ENCODE peak calls at places on chromosomes 3 and 15, in five cellular contexts. One of them, this sample, is unnamed.

GRCh38 chr3:37223084-37223975 is 48.9 kb upstream of the LRRFIP2 start:
- DNase-seq in left cardiac atrium: no peak
- DNase-seq in mammary epithelial cell: peak
- DNase-seq in coronary artery: no peak
- DNase-seq in gastrocnemius medialis: no peak
- DNase-seq in this sample: peak

GRCh38 chr15:34759347-34759746 is 4.5 kb upstream of the GJD2 start:
- DNase-seq in left cardiac atrium: no peak
- DNase-seq in mammary epithelial cell: no peak
- DNase-seq in coronary artery: no peak
- DNase-seq in gastrocnemius medialis: no peak
- DNase-seq in this sample: no peak

GRCh38 chr3:132020058-132020457 is 14.8 kb downstream of the CPNE4 start:
- DNase-seq in left cardiac atrium: no peak
- DNase-seq in mammary epithelial cell: no peak
- DNase-seq in coronary artery: no peak
- DNase-seq in gastrocnemius medialis: no peak
- DNase-seq in this sample: no peak

GRCh38 chr3:5294360-5294759 is 106.9 kb downstream of the EDEM1 start:
- DNase-seq in left cardiac atrium: no peak
- DNase-seq in mammary epithelial cell: peak
- DNase-seq in coronary artery: no peak
- DNase-seq in gastrocnemius medialis: no peak
- DNase-seq in this sample: peak

GRCh38 chr15:100330221-100330620 is 11.6 kb downstream of the ADAMTS17 start:
- DNase-seq in left cardiac atrium: no peak
- DNase-seq in mammary epithelial cell: no peak
- DNase-seq in coronary artery: peak
- DNase-seq in gastrocnemius medialis: no peak
- DNase-seq in this sample: no peak

GRCh38 chr3:155449613-155450267 is 156.3 kb upstream of the STRIT1 start:
- DNase-seq in left cardiac atrium: no peak
- DNase-seq in mammary epithelial cell: no peak
- DNase-seq in coronary artery: no peak
- DNase-seq in gastrocnemius medialis: no peak
- DNase-seq in this sample: no peak

GRCh38 chr3:155946178-155946577 is 75.7 kb downstream of the GMPS start:
- DNase-seq in left cardiac atrium: no peak
- DNase-seq in mammary epithelial cell: peak
- DNase-seq in coronary artery: no peak
- DNase-seq in gastrocnemius medialis: no peak
- DNase-seq in this sample: peak

GRCh38 chr3:32226875-32227500 is 11.5 kb upstream of the CMTM8 start:
- DNase-seq in left cardiac atrium: no peak
- DNase-seq in mammary epithelial cell: peak
- DNase-seq in coronary artery: no peak
- DNase-seq in gastrocnemius medialis: no peak
- DNase-seq in this sample: peak

GRCh38 chr3:32238816-32239637 is 547 bp downstream of the CMTM8 start:
- DNase-seq in left cardiac atrium: peak
- DNase-seq in mammary epithelial cell: peak
- DNase-seq in coronary artery: no peak
- DNase-seq in gastrocnemius medialis: no peak
- DNase-seq in this sample: peak

GRCh38 chr3:37499061-37499785 is 324.8 kb upstream of the LRRFIP2 start:
- DNase-seq in left cardiac atrium: no peak
- DNase-seq in mammary epithelial cell: no peak
- DNase-seq in coronary artery: peak
- DNase-seq in gastrocnemius medialis: no peak
- DNase-seq in this sample: no peak

GRCh38 chr3:123229145-123229544 is 27.4 kb downstream of the SEC22A start:
- DNase-seq in left cardiac atrium: no peak
- DNase-seq in mammary epithelial cell: peak
- DNase-seq in coronary artery: no peak
- DNase-seq in gastrocnemius medialis: no peak
- DNase-seq in this sample: peak

GRCh38 chr15:84929795-84930371 is 45.4 kb downstream of the SLC28A1 start:
- DNase-seq in left cardiac atrium: no peak
- DNase-seq in mammary epithelial cell: peak
- DNase-seq in coronary artery: no peak
- DNase-seq in gastrocnemius medialis: no peak
- DNase-seq in this sample: peak

GRCh38 chr15:58229297-58229768 is 91.2 kb downstream of the AQP9 start:
- DNase-seq in left cardiac atrium: no peak
- DNase-seq in mammary epithelial cell: peak
- DNase-seq in coronary artery: no peak
- DNase-seq in gastrocnemius medialis: no peak
- DNase-seq in this sample: no peak

GRCh38 chr3:16140116-16140893 is 34.2 kb upstream of the GALNT15 start:
- DNase-seq in left cardiac atrium: peak
- DNase-seq in mammary epithelial cell: peak
- DNase-seq in coronary artery: no peak
- DNase-seq in gastrocnemius medialis: peak
- DNase-seq in this sample: peak

GRCh38 chr15:69664572-69665326 is 212.1 kb downstream of the RPLP1 start:
- DNase-seq in left cardiac atrium: no peak
- DNase-seq in mammary epithelial cell: no peak
- DNase-seq in coronary artery: peak
- DNase-seq in gastrocnemius medialis: no peak
- DNase-seq in this sample: peak

GRCh38 chr15:77749236-77749997 is 116.7 kb upstream of the LINGO1 start:
- DNase-seq in left cardiac atrium: no peak
- DNase-seq in mammary epithelial cell: no peak
- DNase-seq in coronary artery: no peak
- DNase-seq in gastrocnemius medialis: no peak
- DNase-seq in this sample: no peak

GRCh38 chr15:42133892-42134502 is 22.4 kb downstream of the PLA2G4F start:
- DNase-seq in left cardiac atrium: no peak
- DNase-seq in mammary epithelial cell: peak
- DNase-seq in coronary artery: no peak
- DNase-seq in gastrocnemius medialis: no peak
- DNase-seq in this sample: peak

GRCh38 chr3:23002846-23003800 is 200.0 kb upstream of the UBE2E2 start:
- DNase-seq in left cardiac atrium: no peak
- DNase-seq in mammary epithelial cell: no peak
- DNase-seq in coronary artery: no peak
- DNase-seq in gastrocnemius medialis: no peak
- DNase-seq in this sample: peak

GRCh38 chr3:12182687-12183441 is 24.2 kb upstream of the TIMP4 start:
- DNase-seq in left cardiac atrium: no peak
- DNase-seq in mammary epithelial cell: no peak
- DNase-seq in coronary artery: no peak
- DNase-seq in gastrocnemius medialis: no peak
- DNase-seq in this sample: no peak

GRCh38 chr15:25739687-25740121 is 123.4 kb downstream of the ATP10A start:
- DNase-seq in left cardiac atrium: no peak
- DNase-seq in mammary epithelial cell: no peak
- DNase-seq in coronary artery: no peak
- DNase-seq in gastrocnemius medialis: no peak
- DNase-seq in this sample: peak

GRCh38 chr15:86863226-86863915 is 783.7 kb downstream of the AGBL1 start:
- DNase-seq in left cardiac atrium: no peak
- DNase-seq in mammary epithelial cell: peak
- DNase-seq in coronary artery: no peak
- DNase-seq in gastrocnemius medialis: peak
- DNase-seq in this sample: peak

GRCh38 chr3:12479919-12480425 is 4.3 kb upstream of the TSEN2 start:
- DNase-seq in left cardiac atrium: peak
- DNase-seq in mammary epithelial cell: peak
- DNase-seq in coronary artery: no peak
- DNase-seq in gastrocnemius medialis: no peak
- DNase-seq in this sample: peak

GRCh38 chr3:177482048-177482741 is 284.9 kb upstream of the TBL1XR1 start:
- DNase-seq in left cardiac atrium: no peak
- DNase-seq in mammary epithelial cell: no peak
- DNase-seq in coronary artery: no peak
- DNase-seq in gastrocnemius medialis: no peak
- DNase-seq in this sample: peak

GRCh38 chr3:125398952-125399351 is 23.8 kb upstream of the ZNF148 start:
- DNase-seq in left cardiac atrium: no peak
- DNase-seq in mammary epithelial cell: peak
- DNase-seq in coronary artery: no peak
- DNase-seq in gastrocnemius medialis: no peak
- DNase-seq in this sample: peak

GRCh38 chr3:56819016-56819809 is 17.5 kb upstream of the ARHGEF3 start:
- DNase-seq in left cardiac atrium: no peak
- DNase-seq in mammary epithelial cell: peak
- DNase-seq in coronary artery: no peak
- DNase-seq in gastrocnemius medialis: no peak
- DNase-seq in this sample: no peak

GRCh38 chr3:136920904-136921649 is 36.7 kb upstream of the IL20RB start:
- DNase-seq in left cardiac atrium: no peak
- DNase-seq in mammary epithelial cell: no peak
- DNase-seq in coronary artery: no peak
- DNase-seq in gastrocnemius medialis: no peak
- DNase-seq in this sample: no peak

GRCh38 chr3:101720851-101721649 is 3.4 kb upstream of the CEP97 start:
- DNase-seq in left cardiac atrium: no peak
- DNase-seq in mammary epithelial cell: peak
- DNase-seq in coronary artery: no peak
- DNase-seq in gastrocnemius medialis: no peak
- DNase-seq in this sample: no peak

GRCh38 chr3:65729553-65729952 is 309.2 kb downstream of the MAGI1 start:
- DNase-seq in left cardiac atrium: no peak
- DNase-seq in mammary epithelial cell: no peak
- DNase-seq in coronary artery: no peak
- DNase-seq in gastrocnemius medialis: no peak
- DNase-seq in this sample: peak

GRCh38 chr3:111803123-111803593 is 55.9 kb upstream of the PHLDB2 start:
- DNase-seq in left cardiac atrium: peak
- DNase-seq in mammary epithelial cell: peak
- DNase-seq in coronary artery: peak
- DNase-seq in gastrocnemius medialis: peak
- DNase-seq in this sample: peak

GRCh38 chr3:70000563-70001081 is 1.1 kb downstream of the SAMMSON start:
- DNase-seq in left cardiac atrium: no peak
- DNase-seq in mammary epithelial cell: peak
- DNase-seq in coronary artery: no peak
- DNase-seq in gastrocnemius medialis: no peak
- DNase-seq in this sample: peak

GRCh38 chr3:27657404-27657803 is 64.7 kb downstream of the EOMES start:
- DNase-seq in left cardiac atrium: no peak
- DNase-seq in mammary epithelial cell: peak
- DNase-seq in coronary artery: no peak
- DNase-seq in gastrocnemius medialis: no peak
- DNase-seq in this sample: peak

GRCh38 chr3:138348107-138348949 is at the start of gene MRAS:
- DNase-seq in left cardiac atrium: peak
- DNase-seq in mammary epithelial cell: peak
- DNase-seq in coronary artery: peak
- DNase-seq in gastrocnemius medialis: peak
- DNase-seq in this sample: peak

GRCh38 chr3:57423335-57423734 is 120.8 kb downstream of the DNAH12 start:
- DNase-seq in left cardiac atrium: no peak
- DNase-seq in mammary epithelial cell: no peak
- DNase-seq in coronary artery: no peak
- DNase-seq in gastrocnemius medialis: no peak
- DNase-seq in this sample: no peak

GRCh38 chr15:72057548-72058091 is 60.3 kb downstream of the MYO9A start:
- DNase-seq in left cardiac atrium: no peak
- DNase-seq in mammary epithelial cell: no peak
- DNase-seq in coronary artery: no peak
- DNase-seq in gastrocnemius medialis: no peak
- DNase-seq in this sample: no peak

GRCh38 chr15:71334434-71334833 is 219.2 kb downstream of the THSD4 start:
- DNase-seq in left cardiac atrium: no peak
- DNase-seq in mammary epithelial cell: no peak
- DNase-seq in coronary artery: no peak
- DNase-seq in gastrocnemius medialis: no peak
- DNase-seq in this sample: no peak

GRCh38 chr3:183396662-183397391 is 31.6 kb downstream of the MCF2L2 start:
- DNase-seq in left cardiac atrium: no peak
- DNase-seq in mammary epithelial cell: no peak
- DNase-seq in coronary artery: no peak
- DNase-seq in gastrocnemius medialis: no peak
- DNase-seq in this sample: no peak

This sample was measured in M059J.